ENCODE peak calls at places on chromosome 17, in five cellular contexts. K is stimulated activated CD8-positive, alpha-beta memory T cell treated with anti-CD3 and anti-CD28 coated beads, Interleukin-7, amount 100 ng/mL, for 24 hours; U is retina; E is amniotic stem cell; F is fibroblast of lung. O is an unnamed sample.

GRCh38 chr17:8807070-8807550 is 7.9 kb upstream of the MFSD6L start:
- DNase-seq in K (no peak), U (no peak), F (no peak), E (no peak), O (no peak)

GRCh38 chr17:62950067-62950466 is 16.0 kb upstream of the TANC2 start:
- DNase-seq in E (no peak), U (no peak), F (peak; percentile 93), K (no peak), O (no peak)

GRCh38 chr17:62193297-62193696 is 128.2 kb upstream of the MED13 start:
- DNase-seq in U (no peak), K (no peak), E (no peak), F (no peak), O (no peak)

GRCh38 chr17:30920282-30920681 is 1.5 kb upstream of the ADAP2 start:
- DNase-seq in E (no peak), F (peak; percentile 37), U (no peak), K (no peak), O (peak; percentile 30)

GRCh38 chr17:75642221-75643032 is 9.2 kb downstream of the SMIM5 start:
- DNase-seq in U (no peak), K (no peak), F (no peak), E (no peak), O (no peak)

GRCh38 chr17:63960006-63960405 is 12.7 kb downstream of the SCN4A start:
- DNase-seq in E (no peak), K (no peak), U (no peak), F (no peak), O (no peak)

GRCh38 chr17:46916211-46916610 is 6.7 kb upstream of the GOSR2 start:
- DNase-seq in U (no peak), E (no peak), K (no peak), F (no peak), O (no peak)

GRCh38 chr17:43416998-43417891 is 18.5 kb downstream of the ARL4D start:
- DNase-seq in K (no peak), U (no peak), E (no peak), F (peak; percentile 81), O (no peak)

GRCh38 chr17:70520447-70520846 is 351.1 kb downstream of the KCNJ2 start:
- DNase-seq in K (no peak), F (no peak), E (no peak), U (no peak), O (no peak)